ENCODE peak calls at places on chromosomes 5 and 9, in seven cellular contexts. G is HCT116, E is H1, A is Panc1, F is SK-N-SH, N is GM12878, K is K562. R is an unnamed sample.

GRCh38 chr9:77454668-77455067 is 193.5 kb downstream of the GNA14 start:
- DNase-seq in K (no peak), G (no peak), F (no peak), E (no peak), A (no peak), N (no peak), R (no peak)

GRCh38 chr5:102713682-102714231 is 41.3 kb upstream of the PAM start:
- DNase-seq in N (peak), G (no peak), A (no peak), E (no peak), K (no peak), F (no peak), R (no peak)

GRCh38 chr5:149730620-149731331 is 666 bp downstream of the PPARGC1B start:
- DNase-seq in N (no peak), K (peak), A (no peak), E (no peak), G (no peak), F (peak), R (no peak)

GRCh38 chr5:40486437-40487270 is 193.1 kb upstream of the PTGER4 start:
- DNase-seq in G (no peak), K (no peak), E (no peak), A (no peak), F (no peak), N (peak), R (no peak)

GRCh38 chr5:148807845-148808244 is 18.6 kb upstream of the ADRB2 start:
- DNase-seq in A (no peak), F (no peak), G (no peak), K (peak), N (no peak), E (no peak), R (no peak)

GRCh38 chr5:157203417-157203816 is 22.8 kb downstream of the ITK start:
- DNase-seq in A (no peak), K (no peak), F (no peak), E (no peak), G (no peak), N (no peak), R (no peak)

GRCh38 chr5:101976933-101977332 is 319.2 kb downstream of the SLCO4C1 start:
- DNase-seq in G (no peak), K (no peak), A (no peak), F (no peak), N (no peak), E (no peak), R (no peak)

GRCh38 chr5:143913008-143913752 is 101.2 kb downstream of the HMHB1 start:
- DNase-seq in N (no peak), A (peak), G (no peak), K (no peak), F (no peak), E (no peak), R (peak)

GRCh38 chr9:86794356-86795046 is 152.8 kb downstream of the GAS1 start:
- DNase-seq in G (no peak), K (no peak), F (peak), E (no peak), A (no peak), N (no peak), R (no peak)

GRCh38 chr9:136750526-136750925 is 2.2 kb upstream of the LCN6 start:
- DNase-seq in K (no peak), E (no peak), F (no peak), N (no peak), G (no peak), A (no peak), R (no peak)

GRCh38 chr5:446864-447263 is 3.9 kb downstream of the EXOC3 start:
- DNase-seq in K (peak), F (peak), A (no peak), N (no peak), G (peak), E (no peak), R (peak)

GRCh38 chr5:88930336-88930735 is 47.4 kb upstream of the MEF2C start:
- DNase-seq in K (no peak), F (no peak), E (no peak), G (no peak), A (no peak), N (no peak), R (no peak)

DNA sequence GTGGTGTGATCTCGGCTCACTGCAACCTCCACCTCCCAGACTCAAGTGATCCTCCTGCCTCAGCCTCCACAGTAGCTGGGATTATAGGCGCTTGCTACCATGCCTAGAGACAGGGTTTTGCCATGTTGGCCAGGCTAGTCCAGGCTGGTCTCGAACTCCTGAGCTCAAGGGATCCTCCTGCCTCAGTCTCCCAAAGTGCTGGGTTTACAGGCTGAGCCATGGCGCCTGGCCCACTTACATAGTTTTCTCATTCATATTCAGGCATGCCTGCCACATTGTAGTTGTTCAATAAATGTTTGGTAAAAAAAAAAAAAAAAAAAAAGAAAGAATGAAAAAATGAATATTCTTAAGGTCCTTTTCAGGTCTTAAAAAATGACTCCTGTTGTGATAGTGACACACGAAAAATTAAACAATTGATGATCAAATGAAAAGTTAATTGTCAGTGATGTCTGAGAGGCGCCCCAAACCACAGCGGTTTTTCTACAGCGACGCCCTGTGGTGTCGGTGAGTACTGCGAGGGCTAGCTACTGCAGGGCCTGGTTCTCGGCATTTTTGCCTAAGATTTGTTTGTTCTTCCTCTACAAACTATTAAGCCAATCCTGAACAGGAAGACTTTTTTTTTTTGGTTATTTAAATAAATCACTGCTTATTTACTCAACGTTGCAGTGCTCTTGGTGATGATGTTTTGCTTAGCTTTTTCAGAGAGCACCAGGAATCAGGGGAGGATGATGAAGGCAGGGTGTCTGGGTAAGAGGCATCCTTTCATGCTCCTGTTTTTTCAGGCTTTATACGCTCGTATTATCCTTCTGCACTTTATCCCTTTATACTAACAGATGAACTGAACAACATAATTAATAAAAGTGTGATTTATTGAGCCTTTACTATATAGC is 67.0 kb upstream of the DPYSL3 start:
- DNase-seq in N (no peak), A (peak), K (peak), G (no peak), F (peak), E (no peak), R (no peak)
- TF ChIP-seq SIN3A in N (no peak), A (no peak), K (no peak), G (no peak), F (no peak), E (no peak), R (no peak)

DNA sequence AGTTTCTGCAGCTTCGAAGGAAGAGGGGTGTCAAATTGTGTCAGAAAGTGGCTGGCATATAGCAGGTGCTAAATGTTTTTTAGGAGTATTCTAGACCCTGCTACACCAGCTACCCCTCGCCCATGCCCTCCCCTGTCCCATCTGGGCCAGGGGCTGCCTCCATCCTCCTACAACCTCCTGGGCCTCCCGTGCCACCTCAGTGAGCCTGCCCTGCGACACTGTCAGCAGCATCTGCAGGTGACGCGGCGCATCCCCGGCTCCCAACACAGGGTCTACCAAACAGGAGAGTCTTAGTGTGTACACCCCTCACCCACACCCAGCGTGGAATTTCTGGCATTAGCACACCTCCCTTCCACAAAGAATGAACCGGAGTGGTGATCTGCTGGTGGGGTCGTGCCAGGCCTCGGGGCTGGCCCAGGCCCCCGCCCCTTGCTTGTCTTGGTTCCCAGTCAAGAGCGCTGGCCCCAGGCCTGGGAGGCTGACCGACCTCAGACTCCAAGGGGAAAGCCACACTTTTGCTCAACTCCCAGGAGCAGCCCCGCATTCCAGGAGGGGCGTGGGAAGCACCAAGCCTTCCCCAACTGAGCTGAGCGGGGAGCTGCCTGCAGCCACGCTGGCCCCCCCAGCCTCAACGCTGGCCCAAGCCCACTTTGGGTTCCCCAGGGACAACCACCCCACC is 55.2 kb downstream of the NEURL1B start:
- DNase-seq in K (no peak), E (no peak), F (no peak), A (no peak), N (no peak), G (no peak), R (no peak)
- TF ChIP-seq SIN3A in K (no peak), E (no peak), F (no peak), A (no peak), N (no peak), G (no peak), R (no peak)

GRCh38 chr9:69945671-69946141 is 97.9 kb upstream of the MAMDC2 start:
- DNase-seq in E (no peak), F (no peak), N (no peak), G (no peak), A (no peak), K (no peak), R (no peak)
- TF ChIP-seq SIN3A in E (no peak), F (no peak), N (no peak), G (no peak), A (no peak), K (no peak), R (no peak)

DNA sequence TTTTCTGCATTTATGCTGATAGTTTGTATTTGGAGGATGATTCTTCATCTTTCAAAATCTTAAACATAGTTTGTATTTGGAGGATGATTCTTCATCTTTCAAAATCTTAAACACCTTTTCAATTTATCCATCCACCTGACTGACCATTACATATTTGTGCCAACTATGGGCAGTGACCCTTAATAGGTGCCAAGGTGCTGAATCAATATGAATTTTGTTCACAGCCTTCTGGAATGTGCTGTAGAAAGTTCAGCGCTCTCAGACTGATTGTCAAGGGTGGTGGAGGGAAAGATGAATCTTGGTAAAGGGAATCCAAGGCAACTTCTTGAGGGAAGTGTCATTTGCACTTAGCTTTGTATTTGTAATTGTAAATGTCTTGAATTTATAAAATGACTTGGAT is 18.1 kb downstream of the ZNF618 start:
- DNase-seq in K (no peak), A (no peak), N (no peak), F (no peak), E (no peak), G (no peak), R (no peak)
- TF ChIP-seq SIN3A in K (no peak), A (no peak), N (no peak), F (no peak), E (no peak), G (no peak), R (no peak)

GRCh38 chr9:95813923-95814322 is 61.6 kb upstream of the ERCC6L2 start:
- DNase-seq in K (no peak), F (no peak), N (no peak), G (no peak), A (no peak), E (no peak), R (no peak)
- TF ChIP-seq SIN3A in K (no peak), F (no peak), N (no peak), G (no peak), A (no peak), E (no peak), R (no peak)

DNA sequence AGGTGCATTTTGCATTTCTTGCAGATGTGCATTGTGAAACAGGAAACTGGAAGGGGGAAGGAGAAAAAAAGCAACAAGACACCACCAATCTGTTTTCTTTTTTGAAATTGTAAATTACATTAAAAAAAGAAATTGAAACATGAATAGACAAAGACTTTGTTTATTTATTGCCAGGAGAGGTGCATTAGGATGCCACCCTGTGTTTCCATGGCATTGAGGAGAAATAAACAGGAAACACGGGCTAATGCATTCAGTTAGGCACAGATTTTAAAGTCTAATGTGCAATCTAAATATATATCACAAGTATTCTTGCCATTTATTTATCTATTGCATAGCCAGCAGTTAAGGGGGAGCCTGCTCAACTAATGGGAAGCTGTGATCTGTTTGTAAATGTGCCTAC is 479.0 kb downstream of the PSAT1 start:
- DNase-seq in N (no peak), G (no peak), A (no peak), F (peak), E (no peak), K (no peak), R (no peak)
- TF ChIP-seq SIN3A in N (no peak), G (no peak), A (no peak), F (no peak), E (no peak), K (no peak), R (no peak)